ENCODE peak calls at places on chromosomes 13 and 19, in seven cellular contexts. Q is CD8-positive, alpha-beta T cell; U is RWPE1; W is omental fat pad; I is osteocyte; F is HL-60; T is MCF 10A. Z is an unnamed sample.

GRCh38 chr13:99308481-99309087 is 1.4 kb upstream of the GPR183 start:
- DNase-seq in Q (no peak), U (no peak), W (no peak), I (no peak), F (no peak), T (no peak), Z (peak; percentile 43)

GRCh38 chr13:48001127-48001881 is at the start of gene SUCLA2:
- DNase-seq in Q (peak; percentile 88), U (peak; percentile 91), W (peak; percentile 66), I (peak; percentile 97), F (peak; percentile 92), T (peak; percentile 91), Z (peak; percentile 92)

GRCh38 chr13:44160549-44161278 is 212.9 kb upstream of the SERP2 start:
- DNase-seq in Q (no peak), U (no peak), W (no peak), I (peak; percentile 73), F (no peak), T (no peak), Z (peak; percentile 21)

GRCh38 chr13:48456546-48456945 is 43.6 kb upstream of the LPAR6 start:
- DNase-seq in Q (no peak), U (no peak), W (no peak), I (no peak), F (no peak), T (no peak), Z (no peak)

GRCh38 chr19:54803410-54803809 is at the start of gene KIR2DL4:
- DNase-seq in Q (peak; percentile 36), U (no peak), W (no peak), I (peak; percentile 74), F (no peak), T (no peak), Z (no peak)

GRCh38 chr13:95355491-95355890 is 54.2 kb upstream of the ABCC4 start:
- DNase-seq in Q (no peak), U (no peak), W (no peak), I (no peak), F (no peak), T (peak; percentile 38), Z (peak; percentile 71)

GRCh38 chr19:14614099-14614412 is 31.2 kb downstream of the CLEC17A start:
- DNase-seq in Q (no peak), U (no peak), W (no peak), I (no peak), F (peak; percentile 93), T (no peak), Z (no peak)

GRCh38 chr13:67148219-67148583 is 81.9 kb downstream of the PCDH9 start:
- DNase-seq in Q (no peak), U (peak; percentile 15), W (no peak), I (no peak), F (no peak), T (peak; percentile 17), Z (peak; percentile 30)

GRCh38 chr13:34155931-34156607 is 338.1 kb downstream of the RFC3 start:
- DNase-seq in Q (no peak), U (peak; percentile 39), W (no peak), I (no peak), F (no peak), T (peak; percentile 67), Z (peak; percentile 76)

GRCh38 chr13:97953376-97953970 is at the start of gene IPO5:
- DNase-seq in Q (no peak), U (no peak), W (no peak), I (no peak), F (no peak), T (no peak), Z (no peak)

GRCh38 chr13:44249439-44249838 is 124.2 kb upstream of the SERP2 start:
- DNase-seq in Q (no peak), U (no peak), W (no peak), I (no peak), F (no peak), T (peak; percentile 59), Z (peak; percentile 34)

GRCh38 chr19:50357178-50358100 is 8.0 kb downstream of the NAPSA start:
- DNase-seq in Q (peak; percentile 90), U (no peak), W (peak; percentile 63), I (no peak), F (peak; percentile 50), T (peak; percentile 61), Z (peak; percentile 46)

GRCh38 chr13:99124695-99125334 is 75.8 kb upstream of the UBAC2 start:
- DNase-seq in Q (no peak), U (peak; percentile 64), W (no peak), I (peak; percentile 42), F (peak; percentile 70), T (peak; percentile 84), Z (peak; percentile 83)

GRCh38 chr19:49772850-49773432 is 6.1 kb downstream of the AP2A1 start:
- DNase-seq in Q (no peak), U (no peak), W (no peak), I (no peak), F (no peak), T (no peak), Z (peak; percentile 18)

GRCh38 chr19:2197270-2197669 is 33.5 kb downstream of the DOT1L start:
- DNase-seq in Q (no peak), U (no peak), W (no peak), I (no peak), F (no peak), T (no peak), Z (no peak)

GRCh38 chr19:2199861-2200623 is 36.1 kb downstream of the PLEKHJ1 start:
- DNase-seq in Q (no peak), U (no peak), W (no peak), I (no peak), F (no peak), T (no peak), Z (no peak)

GRCh38 chr19:2198317-2198716 is 34.6 kb downstream of the DOT1L start:
- DNase-seq in Q (no peak), U (no peak), W (no peak), I (no peak), F (no peak), T (no peak), Z (no peak)

GRCh38 chr19:2201473-2202148 is 34.5 kb downstream of the PLEKHJ1 start:
- DNase-seq in Q (no peak), U (peak; percentile 30), W (no peak), I (no peak), F (no peak), T (no peak), Z (peak; percentile 58)

DNA sequence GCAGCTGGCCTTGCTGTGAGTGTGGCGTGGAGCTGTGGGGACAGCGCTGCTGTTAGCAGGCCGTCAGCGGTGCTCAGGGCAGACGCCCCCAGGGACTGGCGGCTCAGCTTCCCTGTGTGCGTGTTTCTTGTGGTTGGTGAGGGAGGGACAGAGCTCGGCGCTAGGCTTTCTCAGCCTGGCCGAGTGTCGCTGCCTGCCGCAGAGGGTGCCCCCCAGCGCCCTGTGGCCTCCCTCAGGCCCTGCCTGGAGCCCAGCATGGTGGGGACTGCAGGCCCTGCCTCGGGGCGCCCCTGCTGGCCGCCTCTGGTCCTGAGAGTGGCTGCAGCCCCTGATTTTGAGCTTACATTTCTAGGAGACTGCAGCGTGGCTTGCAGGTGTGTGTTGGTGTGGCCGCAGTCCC is 35.5 kb downstream of the DOT1L start:
- DNase-seq in Q (no peak), U (no peak), W (no peak), I (no peak), F (no peak), T (no peak), Z (no peak)
- TF ChIP-seq CTCF in Q (no peak), U (no peak), W (no peak), I (no peak), F (no peak), T (no peak), Z (no peak)

GRCh38 chr19:29525901-29526729 is at the start of gene VSTM2B:
- DNase-seq in Q (no peak), U (no peak), W (no peak), I (no peak), F (no peak), T (no peak), Z (no peak)

GRCh38 chr19:29524912-29525870 is 603 bp upstream of the VSTM2B start:
- DNase-seq in Q (no peak), U (no peak), W (no peak), I (no peak), F (no peak), T (no peak), Z (no peak)

GRCh38 chr19:29526730-29527499 is 1.1 kb downstream of the VSTM2B start:
- DNase-seq in Q (no peak), U (no peak), W (no peak), I (no peak), F (no peak), T (no peak), Z (no peak)

GRCh38 chr19:29523568-29523967 is 2.2 kb upstream of the VSTM2B start:
- DNase-seq in Q (no peak), U (no peak), W (no peak), I (no peak), F (no peak), T (no peak), Z (no peak)

DNA sequence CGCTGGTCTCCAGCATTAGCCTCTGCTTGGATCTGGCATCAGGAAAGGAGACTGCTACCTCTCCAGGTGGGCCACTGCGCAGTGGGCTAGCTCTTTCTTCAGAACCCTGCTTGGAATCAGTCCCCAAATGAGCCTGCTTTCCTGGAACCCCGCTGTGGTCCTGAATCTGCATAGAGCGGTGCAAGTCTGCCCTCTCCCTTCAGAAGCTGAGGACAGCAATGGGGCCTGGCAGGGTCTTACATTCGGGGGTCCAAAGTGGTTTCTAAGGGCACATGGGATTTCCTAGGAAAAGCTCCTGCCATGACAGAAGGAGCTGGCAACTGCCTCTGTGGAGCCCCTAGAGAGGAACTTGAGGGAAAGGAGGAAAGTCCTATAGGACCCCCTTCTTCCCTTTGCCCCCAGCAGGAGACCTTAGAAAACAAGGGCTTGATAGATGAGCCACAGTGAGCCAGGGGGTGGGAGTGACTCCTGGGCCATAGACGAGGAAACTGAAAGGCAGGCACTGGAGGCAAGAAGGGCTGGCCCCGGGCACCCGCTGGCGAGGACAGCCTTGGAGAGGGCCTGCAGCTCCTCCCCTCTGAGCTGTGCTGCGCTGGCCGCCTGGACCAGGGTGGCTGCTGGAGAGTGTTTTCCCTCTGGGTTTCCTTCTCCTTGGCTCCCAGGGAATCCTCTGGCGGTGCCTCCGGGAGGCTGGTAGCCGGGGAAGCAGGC is 1.4 kb upstream of the VSTM2B start:
- DNase-seq in Q (no peak), U (no peak), W (no peak), I (no peak), F (no peak), T (no peak), Z (no peak)
- TF ChIP-seq CTCF in Q (no peak), U (no peak), W (no peak), I (no peak), F (no peak), T (no peak), Z (no peak)

DNA sequence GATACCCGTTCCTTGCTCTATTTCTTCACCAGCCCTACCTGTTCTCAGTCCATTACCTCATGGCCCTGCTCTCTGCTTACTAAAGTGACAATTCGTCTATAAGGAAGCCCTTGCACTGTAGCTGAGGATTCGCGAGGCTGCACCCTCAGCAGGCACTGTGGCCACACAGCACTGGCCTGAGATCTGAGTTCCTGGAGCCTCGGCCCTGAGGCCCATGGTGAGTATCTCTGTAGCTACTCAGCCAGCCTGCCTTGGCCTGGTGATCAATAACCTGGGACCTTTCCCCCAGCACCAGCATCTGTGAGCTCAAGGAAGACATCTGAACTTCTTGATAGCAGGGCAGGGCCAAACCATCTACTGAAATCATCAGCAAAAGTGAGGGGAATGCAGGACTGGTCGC is 90.7 kb downstream of the RGCC start:
- DNase-seq in Q (no peak), U (no peak), W (no peak), I (no peak), F (no peak), T (no peak), Z (no peak)
- TF ChIP-seq CTCF in Q (no peak), U (no peak), W (no peak), I (no peak), F (no peak), T (no peak), Z (no peak)

GRCh38 chr19:8986296-8986695 is 23.9 kb downstream of the MUC16 start:
- DNase-seq in Q (no peak), U (no peak), W (no peak), I (no peak), F (no peak), T (no peak), Z (no peak)

GRCh38 chr19:8988204-8988603 is 22.0 kb downstream of the MUC16 start:
- DNase-seq in Q (peak; percentile 15), U (no peak), W (no peak), I (no peak), F (no peak), T (no peak), Z (no peak)
- TF ChIP-seq CTCF in Q (no peak), U (no peak), W (no peak), I (no peak), F (no peak), T (no peak), Z (no peak)

Z was measured in epithelial cell of esophagus.